ENCODE peak calls at places on chromosome 19, in five cellular contexts. One of them, this sample, is unnamed.

GRCh38 chr19:16920816-16921529 is 32.2 kb downstream of the F2RL3 start:
- DNase-seq in Peyer's patch: no peak
- DNase-seq in right cardiac atrium: peak; percentile 51
- DNase-seq in activated gamma-delta T cell: no peak
- DNase-seq in activated T-helper 9 cell treated with anti-CD3 and anti-CD28 coated beads, Interleukin-2, amount 50 U/mL, for 16 hours: no peak
- DNase-seq in this sample: peak; percentile 31

GRCh38 chr19:46955114-46955812 is 64.4 kb upstream of the NPAS1 start:
- DNase-seq in activated gamma-delta T cell: no peak
- DNase-seq in Peyer's patch: no peak
- DNase-seq in right cardiac atrium: no peak
- DNase-seq in activated T-helper 9 cell treated with anti-CD3 and anti-CD28 coated beads, Interleukin-2, amount 50 U/mL, for 16 hours: no peak
- DNase-seq in this sample: no peak

GRCh38 chr19:4575978-4576933 is 16.8 kb upstream of the SEMA6B start:
- DNase-seq in Peyer's patch: peak; percentile 83
- DNase-seq in activated T-helper 9 cell treated with anti-CD3 and anti-CD28 coated beads, Interleukin-2, amount 50 U/mL, for 16 hours: peak; percentile 40
- DNase-seq in activated gamma-delta T cell: no peak
- DNase-seq in right cardiac atrium: peak; percentile 86
- DNase-seq in this sample: no peak

GRCh38 chr19:12954150-12954962 is 2.7 kb downstream of the GADD45GIP1 start:
- DNase-seq in right cardiac atrium: no peak
- DNase-seq in activated gamma-delta T cell: no peak
- DNase-seq in Peyer's patch: no peak
- DNase-seq in activated T-helper 9 cell treated with anti-CD3 and anti-CD28 coated beads, Interleukin-2, amount 50 U/mL, for 16 hours: no peak
- DNase-seq in this sample: no peak

GRCh38 chr19:42281175-42282035 is 12.4 kb downstream of the CIC start:
- DNase-seq in Peyer's patch: peak; percentile 64
- DNase-seq in activated T-helper 9 cell treated with anti-CD3 and anti-CD28 coated beads, Interleukin-2, amount 50 U/mL, for 16 hours: no peak
- DNase-seq in activated gamma-delta T cell: no peak
- DNase-seq in right cardiac atrium: peak; percentile 89
- DNase-seq in this sample: no peak

GRCh38 chr19:336067-336614 is 8.5 kb downstream of the MIER2 start:
- DNase-seq in activated gamma-delta T cell: no peak
- DNase-seq in right cardiac atrium: peak; percentile 57
- DNase-seq in activated T-helper 9 cell treated with anti-CD3 and anti-CD28 coated beads, Interleukin-2, amount 50 U/mL, for 16 hours: no peak
- DNase-seq in Peyer's patch: no peak
- DNase-seq in this sample: no peak

GRCh38 chr19:29564574-29565005 is 38.8 kb downstream of the VSTM2B start:
- DNase-seq in right cardiac atrium: no peak
- DNase-seq in Peyer's patch: no peak
- DNase-seq in activated T-helper 9 cell treated with anti-CD3 and anti-CD28 coated beads, Interleukin-2, amount 50 U/mL, for 16 hours: no peak
- DNase-seq in activated gamma-delta T cell: no peak
- DNase-seq in this sample: no peak

GRCh38 chr19:3516675-3517207 is 10.6 kb downstream of the FZR1 start:
- DNase-seq in right cardiac atrium: peak; percentile 58
- DNase-seq in Peyer's patch: peak; percentile 71
- DNase-seq in activated gamma-delta T cell: no peak
- DNase-seq in activated T-helper 9 cell treated with anti-CD3 and anti-CD28 coated beads, Interleukin-2, amount 50 U/mL, for 16 hours: no peak
- DNase-seq in this sample: no peak

GRCh38 chr19:8334458-8335342 is 8.4 kb downstream of the KANK3 start:
- DNase-seq in right cardiac atrium: peak; percentile 74
- DNase-seq in activated T-helper 9 cell treated with anti-CD3 and anti-CD28 coated beads, Interleukin-2, amount 50 U/mL, for 16 hours: no peak
- DNase-seq in Peyer's patch: peak; percentile 64
- DNase-seq in activated gamma-delta T cell: no peak
- DNase-seq in this sample: no peak

GRCh38 chr19:33948651-33949335 is 152.1 kb downstream of the KCTD15 start:
- DNase-seq in activated T-helper 9 cell treated with anti-CD3 and anti-CD28 coated beads, Interleukin-2, amount 50 U/mL, for 16 hours: no peak
- DNase-seq in activated gamma-delta T cell: no peak
- DNase-seq in right cardiac atrium: no peak
- DNase-seq in Peyer's patch: no peak
- DNase-seq in this sample: no peak

GRCh38 chr19:18843960-18844359 is 12.2 kb downstream of the UPF1 start:
- DNase-seq in Peyer's patch: no peak
- DNase-seq in activated gamma-delta T cell: no peak
- DNase-seq in right cardiac atrium: no peak
- DNase-seq in activated T-helper 9 cell treated with anti-CD3 and anti-CD28 coated beads, Interleukin-2, amount 50 U/mL, for 16 hours: no peak
- DNase-seq in this sample: no peak

GRCh38 chr19:6161271-6161850 is 25.9 kb downstream of the ACSBG2 start:
- DNase-seq in Peyer's patch: peak; percentile 51
- DNase-seq in activated gamma-delta T cell: no peak
- DNase-seq in right cardiac atrium: peak; percentile 56
- DNase-seq in activated T-helper 9 cell treated with anti-CD3 and anti-CD28 coated beads, Interleukin-2, amount 50 U/mL, for 16 hours: no peak
- DNase-seq in this sample: no peak